ENCODE peak calls at places on chromosomes 4 and X, in seven cellular contexts. D, X, B, V, S, G and K are unnamed samples.

GRCh38 chrX:30521440-30522182 is 56.0 kb downstream of the TASL start:
- DNase-seq in S (peak; percentile 44), X (no peak), V (no peak), G (no peak), B (no peak), D (no peak), K (no peak)

GRCh38 chrX:101347859-101348451 is 587 bp downstream of the TIMM8A start:
- DNase-seq in D (no peak), X (no peak), G (no peak), V (no peak), B (no peak), S (peak; percentile 8), K (no peak)

GRCh38 chr4:14749910-14750309 is 252.4 kb upstream of the CPEB2 start:
- DNase-seq in G (peak; percentile 38), B (no peak), D (peak; percentile 30), V (peak; percentile 50), S (peak; percentile 64), X (no peak), K (no peak)

GRCh38 chr4:80361329-80361900 is 25.9 kb downstream of the CFAP299 start:
- DNase-seq in G (no peak), S (peak; percentile 54), B (no peak), X (no peak), D (peak; percentile 61), V (no peak), K (no peak)

GRCh38 chr4:188428935-188429334 is 289.7 kb downstream of the TRIML1 start:
- DNase-seq in S (peak; percentile 71), D (peak; percentile 77), G (no peak), B (no peak), V (no peak), X (no peak), K (no peak)

GRCh38 chr4:152200776-152201333 is 335.0 kb downstream of the FBXW7 start:
- DNase-seq in X (no peak), D (no peak), V (no peak), G (no peak), B (no peak), S (no peak), K (no peak)

GRCh38 chrX:42821803-42822443 is 44.0 kb upstream of the PPP1R2C start:
- DNase-seq in G (no peak), V (no peak), D (no peak), S (no peak), X (peak; percentile 60), B (no peak), K (no peak)

GRCh38 chrX:46575991-46576392 is 2.4 kb downstream of the CHST7 start:
- DNase-seq in S (peak; percentile 63), X (peak; percentile 72), B (no peak), G (peak; percentile 41), V (no peak), D (peak; percentile 17), K (no peak)

GRCh38 chr4:47530801-47531200 is 45.7 kb downstream of the ATP10D start:
- DNase-seq in G (no peak), D (no peak), S (no peak), B (no peak), X (no peak), V (no peak), K (no peak)

GRCh38 chr4:69860521-69861298 is 765 bp upstream of the SULT1E1 start:
- DNase-seq in B (no peak), X (no peak), V (no peak), S (no peak), D (no peak), G (no peak), K (no peak)

GRCh38 chrX:130260316-130260715 is 8.4 kb downstream of the ZNF280C start:
- DNase-seq in V (no peak), B (no peak), S (no peak), G (no peak), D (no peak), X (no peak), K (no peak)

GRCh38 chr4:1792832-1793495 is at the start of gene FGFR3:
- DNase-seq in V (peak; percentile 76), X (no peak), G (no peak), S (peak; percentile 41), D (peak; percentile 90), B (peak; percentile 80), K (no peak)

GRCh38 chr4:177301127-177301639 is 8.5 kb upstream of the NEIL3 start:
- DNase-seq in V (no peak), G (no peak), B (no peak), X (no peak), S (no peak), D (no peak), K (no peak)

GRCh38 chr4:155667538-155668511 is 1.2 kb downstream of the GUCY1A1 start:
- DNase-seq in D (peak; percentile 60), X (peak; percentile 63), S (peak; percentile 51), G (peak; percentile 69), V (peak; percentile 43), B (peak; percentile 49), K (peak; percentile 28)

GRCh38 chr4:83128235-83128929 is 13.9 kb upstream of the PLAC8 start:
- DNase-seq in S (peak; percentile 86), G (no peak), B (no peak), D (no peak), V (no peak), X (no peak), K (no peak)

GRCh38 chr4:125620066-125620850 is 305.5 kb downstream of the FAT4 start:
- DNase-seq in D (no peak), G (no peak), V (no peak), B (no peak), S (no peak), X (no peak), K (no peak)

GRCh38 chr4:117135634-117136354 is 50.4 kb upstream of the TRAM1L1 start:
- DNase-seq in D (peak; percentile 1), G (no peak), B (no peak), X (no peak), V (no peak), S (no peak), K (no peak)

GRCh38 chrX:109508915-109509314 is 27.0 kb upstream of the GUCY2F start:
- DNase-seq in V (no peak), S (no peak), X (no peak), G (no peak), B (no peak), D (no peak), K (no peak)

GRCh38 chrX:107205770-107206696 is at the start of the genes DNAAF6 and NUP62CL:
- DNase-seq in B (peak; percentile 68), V (peak; percentile 70), S (peak; percentile 75), G (peak; percentile 54), X (no peak), D (peak; percentile 91), K (peak; percentile 55)

GRCh38 chrX:41734530-41734929 is 10.5 kb downstream of the GPR82 start:
- DNase-seq in V (no peak), B (no peak), G (no peak), X (no peak), D (peak; percentile 37), S (peak; percentile 16), K (no peak)
- TF ChIP-seq CTCF in V (no peak), B (peak; percentile 28), G (peak; percentile 41), X (no peak), D (peak; percentile 51), S (peak; percentile 34), K (peak; percentile 52)

DNA sequence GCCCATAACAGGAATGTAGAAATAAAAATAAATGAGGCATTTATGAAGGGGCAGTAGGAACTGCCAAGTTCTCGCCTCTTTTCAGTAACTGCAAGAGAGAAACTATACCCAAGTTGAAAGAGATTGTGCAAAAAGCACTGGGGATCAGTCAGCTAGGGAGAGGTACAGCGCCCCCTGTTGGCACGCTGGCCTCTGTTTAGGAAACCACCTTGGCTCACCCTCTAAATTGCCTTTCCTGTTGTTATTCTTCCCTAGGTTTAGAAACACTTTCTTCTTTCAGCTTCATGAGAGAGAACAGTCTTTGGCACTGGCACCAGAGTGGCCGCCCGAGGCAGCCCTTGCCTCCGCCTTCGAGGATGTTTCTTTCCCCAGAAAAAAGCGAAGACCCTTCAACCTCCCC is 348.5 kb downstream of the MID1IP1 start:
- DNase-seq in D (peak; percentile 71), X (peak; percentile 80), G (peak; percentile 62), V (peak; percentile 79), B (peak; percentile 78), S (peak; percentile 62), K (peak; percentile 61)
- TF ChIP-seq CTCF in D (peak; percentile 67), X (peak; percentile 41), G (peak; percentile 73), V (peak; percentile 47), B (peak; percentile 64), S (peak; percentile 71), K (peak; percentile 71)

GRCh38 chrX:74225111-74225510 is 78.9 kb upstream of the ZCCHC13 start:
- DNase-seq in D (no peak), X (no peak), V (no peak), S (no peak), G (no peak), B (no peak), K (no peak)

GRCh38 chrX:74234829-74235228 is 69.2 kb upstream of the ZCCHC13 start:
- DNase-seq in G (no peak), D (no peak), X (no peak), S (no peak), B (no peak), V (no peak), K (no peak)

GRCh38 chrX:74231625-74232024 is 72.4 kb upstream of the ZCCHC13 start:
- DNase-seq in V (no peak), B (no peak), S (no peak), D (no peak), X (no peak), G (no peak), K (no peak)

GRCh38 chrX:74232859-74233258 is 71.1 kb upstream of the ZCCHC13 start:
- DNase-seq in B (no peak), X (no peak), V (no peak), D (peak; percentile 13), S (peak; percentile 81), G (no peak), K (no peak)

DNA sequence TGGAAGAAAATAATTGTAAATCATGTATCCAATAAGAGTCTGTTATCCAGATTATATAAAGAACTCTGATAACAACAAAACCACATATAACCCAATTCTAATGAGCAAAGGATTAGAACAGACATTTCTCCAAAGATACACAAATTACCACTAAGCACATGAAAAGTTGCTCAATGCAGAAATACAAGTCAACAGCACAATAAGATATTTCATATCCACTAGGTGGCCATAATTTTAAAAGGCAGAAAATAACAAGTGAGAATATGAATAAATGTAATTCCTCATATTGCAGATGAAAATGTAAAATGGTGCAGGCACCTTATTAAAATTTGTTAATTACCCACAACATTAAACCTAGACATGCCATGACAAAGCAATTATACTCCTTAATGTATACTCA is 73.9 kb upstream of the ZCCHC13 start:
- DNase-seq in G (no peak), X (no peak), V (no peak), B (no peak), D (no peak), S (no peak), K (no peak)
- TF ChIP-seq CTCF in G (no peak), X (no peak), V (no peak), B (peak; percentile 6), D (no peak), S (no peak), K (peak; percentile 36)

GRCh38 chr4:23958749-23959148 is 68.9 kb upstream of the PPARGC1A start:
- DNase-seq in B (no peak), S (no peak), D (no peak), V (no peak), G (no peak), X (no peak), K (no peak)

GRCh38 chr4:23962462-23962861 is 72.6 kb upstream of the PPARGC1A start:
- DNase-seq in G (no peak), B (no peak), D (no peak), V (no peak), S (no peak), X (no peak), K (no peak)

GRCh38 chr4:23959401-23960148 is 69.7 kb upstream of the PPARGC1A start:
- DNase-seq in X (no peak), B (no peak), D (no peak), G (no peak), V (no peak), S (peak; percentile 5), K (no peak)

GRCh38 chr4:23956601-23957364 is 66.9 kb upstream of the PPARGC1A start:
- DNase-seq in S (no peak), G (no peak), D (no peak), X (no peak), B (no peak), V (no peak), K (no peak)

GRCh38 chr4:23957465-23957864 is 67.6 kb upstream of the PPARGC1A start:
- DNase-seq in G (no peak), B (no peak), S (no peak), D (no peak), X (no peak), V (no peak), K (no peak)
- TF ChIP-seq CTCF in G (no peak), B (peak; percentile 20), S (no peak), D (peak; percentile 11), X (no peak), V (no peak), K (no peak)